ENCODE peak calls at places on chromosomes 5 and 9, in eight cellular contexts. Z is GM13976; E is CD8-positive, alpha-beta T cell; T is upper lobe of left lung; C is hepatocyte; H is osteocyte; P is GM10248; F is IMR-90. G is an unnamed sample.

GRCh38 chr9:99590879-99591278 is 230.8 kb upstream of the NR4A3 start:
- DNase-seq in Z (no peak), E (no peak), T (no peak), C (no peak), H (no peak), P (no peak), F (no peak), G (no peak)

GRCh38 chr9:15421532-15421931 is 1.1 kb upstream of the SNAPC3 start:
- DNase-seq in Z (no peak), E (no peak), T (no peak), C (no peak), H (no peak), P (no peak), F (no peak), G (no peak)

GRCh38 chr5:58816181-58816731 is 233.4 kb downstream of the RAB3C start:
- DNase-seq in Z (no peak), E (no peak), T (no peak), C (no peak), H (no peak), P (no peak), F (no peak), G (no peak)

GRCh38 chr5:1881273-1881586 is 1.5 kb downstream of the IRX4 start:
- DNase-seq in Z (no peak), E (no peak), T (no peak), C (peak), H (no peak), P (no peak), F (no peak), G (no peak)

GRCh38 chr9:98607787-98608186 is 100.9 kb downstream of the GABBR2 start:
- DNase-seq in Z (no peak), E (no peak), T (no peak), C (no peak), H (no peak), P (no peak), F (peak), G (no peak)

GRCh38 chr5:122870219-122870856 is 24.9 kb downstream of the SNX24 start:
- DNase-seq in Z (no peak), E (no peak), T (no peak), C (no peak), H (no peak), P (no peak), F (peak), G (no peak)

GRCh38 chr5:87746891-87747366 is 334.2 kb upstream of the CCNH start:
- DNase-seq in Z (no peak), E (no peak), T (no peak), C (no peak), H (no peak), P (no peak), F (no peak), G (no peak)

GRCh38 chr9:125829743-125830142 is 82.6 kb downstream of the PBX3 start:
- DNase-seq in Z (peak), E (peak), T (peak), C (no peak), H (no peak), P (peak), F (peak), G (peak)

GRCh38 chr5:68248896-68249295 is 33.3 kb downstream of the PIK3R1 start:
- DNase-seq in Z (no peak), E (no peak), T (no peak), C (no peak), H (no peak), P (no peak), F (no peak), G (no peak)

GRCh38 chr5:169160405-169160901 is 140.5 kb downstream of the SLIT3 start:
- DNase-seq in Z (no peak), E (no peak), T (no peak), C (no peak), H (no peak), P (no peak), F (no peak), G (no peak)
- TF ChIP-seq CTCF in Z (no peak), E (no peak), T (no peak), C (no peak), H (peak), P (no peak), F (no peak), G (no peak)

GRCh38 chr5:127419007-127419406 is 98.4 kb upstream of the PRRC1 start:
- DNase-seq in Z (no peak), E (no peak), T (no peak), C (no peak), H (no peak), P (no peak), F (no peak), G (no peak)

GRCh38 chr5:127419858-127420257 is 97.6 kb upstream of the PRRC1 start:
- DNase-seq in Z (no peak), E (no peak), T (no peak), C (no peak), H (no peak), P (no peak), F (no peak), G (no peak)

GRCh38 chr5:127417534-127417933 is 99.9 kb upstream of the PRRC1 start:
- DNase-seq in Z (no peak), E (no peak), T (no peak), C (no peak), H (no peak), P (no peak), F (no peak), G (no peak)

GRCh38 chr5:127418378-127418777 is 99.1 kb upstream of the PRRC1 start:
- DNase-seq in Z (no peak), E (no peak), T (no peak), C (no peak), H (no peak), P (no peak), F (no peak), G (no peak)

DNA sequence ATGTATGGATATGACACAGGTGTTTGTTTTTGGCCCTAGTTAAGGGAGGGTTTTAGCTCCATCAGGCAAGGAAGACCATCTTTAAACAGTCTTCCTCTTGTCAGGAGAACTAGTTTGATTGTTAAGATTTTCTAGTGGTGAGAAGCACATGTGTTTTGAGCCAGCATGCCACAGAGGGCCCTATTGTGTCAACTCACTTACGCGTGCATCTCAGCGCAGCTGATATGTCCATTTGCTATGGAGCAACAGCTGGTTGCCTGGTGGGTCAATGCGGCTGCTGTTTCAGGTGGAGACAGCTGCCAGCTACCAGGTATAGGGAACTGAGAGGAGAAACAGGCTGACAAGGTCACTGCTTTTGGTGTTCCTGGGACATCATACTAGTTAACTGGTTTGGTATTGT is 100.5 kb upstream of the PRRC1 start:
- DNase-seq in Z (no peak), E (no peak), T (no peak), C (no peak), H (no peak), P (no peak), F (no peak), G (no peak)
- TF ChIP-seq CTCF in Z (no peak), E (no peak), T (no peak), C (no peak), H (no peak), P (no peak), F (no peak), G (no peak)

GRCh38 chr9:6197330-6197729 is 18.3 kb upstream of the IL33 start:
- DNase-seq in Z (peak), E (no peak), T (no peak), C (peak), H (no peak), P (no peak), F (peak), G (no peak)
- TF ChIP-seq CTCF in Z (no peak), E (no peak), T (peak), C (peak), H (no peak), P (no peak), F (peak), G (no peak)

DNA sequence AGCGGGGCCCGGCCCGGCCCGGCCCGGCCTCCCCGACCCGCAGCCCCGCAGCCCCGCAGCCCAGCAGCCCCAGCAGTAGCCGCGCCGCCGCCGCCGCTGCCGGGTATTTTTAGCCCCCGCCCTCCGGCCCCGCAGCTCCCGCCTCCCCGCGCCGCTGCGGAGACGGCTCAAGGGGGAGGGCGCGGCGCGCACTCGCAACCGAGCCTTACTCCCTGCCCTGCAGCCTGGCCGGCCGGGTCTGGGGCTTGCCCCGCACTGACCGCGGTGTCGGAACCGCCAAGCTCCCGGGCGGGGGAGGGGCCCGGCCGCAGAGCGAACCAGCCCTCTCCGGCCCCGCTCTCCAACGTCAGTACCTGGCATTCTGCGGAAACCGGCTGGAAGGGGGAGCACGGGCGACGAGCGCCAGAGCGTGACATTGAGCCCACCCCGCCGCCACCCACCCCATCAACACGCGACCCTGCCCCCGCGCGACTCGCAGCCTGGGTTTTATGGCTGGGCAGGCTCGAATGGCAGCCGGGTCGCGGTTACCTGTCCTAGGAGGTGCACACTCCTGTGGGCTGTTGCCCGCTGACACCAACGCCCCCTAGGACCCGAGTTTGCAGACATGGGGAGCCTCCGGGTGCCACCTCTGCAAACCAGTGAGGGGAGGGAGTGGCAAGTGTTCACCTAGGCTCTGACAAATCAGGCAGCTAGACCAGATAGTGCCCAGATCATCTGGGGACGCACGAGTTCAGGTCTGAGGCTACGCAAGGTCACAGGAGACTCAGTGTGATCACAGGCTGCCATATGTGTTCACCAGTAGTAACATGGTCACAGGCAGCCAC is at the start of gene ACSL6:
- DNase-seq in Z (no peak), E (peak), T (peak), C (peak), H (peak), P (no peak), F (no peak), G (peak)
- TF ChIP-seq CTCF in Z (no peak), E (no peak), T (no peak), C (no peak), H (no peak), P (no peak), F (no peak), G (no peak)

DNA sequence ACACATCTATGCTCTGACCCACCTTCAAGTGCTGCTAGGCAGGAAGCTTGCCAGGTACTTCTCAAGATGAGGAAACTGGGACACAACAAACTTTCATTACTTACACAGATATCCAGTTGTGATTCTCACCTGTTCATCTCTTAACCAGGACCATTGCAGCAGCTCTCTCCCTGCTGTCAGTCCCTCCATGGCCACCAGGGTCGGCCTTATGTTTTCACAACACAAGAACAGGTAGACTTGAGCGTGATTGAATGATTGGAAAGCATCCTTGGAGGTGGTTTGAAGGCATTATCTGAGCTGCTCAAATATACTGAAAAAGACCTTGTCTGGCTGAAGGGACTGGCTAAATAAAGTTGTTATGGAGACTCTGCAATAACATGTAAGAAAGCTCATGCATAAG is 94.4 kb downstream of the MTREX start:
- DNase-seq in Z (no peak), E (no peak), T (no peak), C (no peak), H (no peak), P (no peak), F (no peak), G (no peak)
- TF ChIP-seq CTCF in Z (no peak), E (no peak), T (no peak), C (no peak), H (no peak), P (no peak), F (no peak), G (no peak)

GRCh38 chr9:130640681-130641080 is 23.7 kb upstream of the PRDM12 start:
- DNase-seq in Z (no peak), E (no peak), T (no peak), C (no peak), H (no peak), P (no peak), F (no peak), G (no peak)
- TF ChIP-seq CTCF in Z (no peak), E (no peak), T (no peak), C (no peak), H (no peak), P (no peak), F (no peak), G (no peak)

DNA sequence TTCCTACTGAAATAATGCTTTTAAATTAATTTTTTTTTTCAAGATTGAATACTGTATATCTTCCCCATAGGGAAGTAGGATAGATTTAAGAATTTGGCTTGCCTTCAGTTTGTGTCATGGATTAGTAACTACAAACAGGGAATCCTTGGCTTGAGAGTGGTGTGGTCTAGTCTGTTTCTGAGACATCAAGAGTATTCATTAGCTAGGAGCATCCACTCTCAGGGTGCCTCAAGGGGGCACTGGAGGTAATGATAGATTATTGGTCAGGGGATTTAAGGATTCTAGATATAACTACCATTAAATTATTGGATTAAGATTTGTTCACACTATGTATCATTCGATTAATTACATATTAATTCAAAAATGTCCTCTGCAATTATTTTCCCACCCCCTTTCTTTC is 91.8 kb upstream of the TXNDC8 start:
- DNase-seq in Z (no peak), E (no peak), T (no peak), C (no peak), H (no peak), P (no peak), F (peak), G (no peak)
- TF ChIP-seq CTCF in Z (no peak), E (no peak), T (no peak), C (no peak), H (no peak), P (no peak), F (no peak), G (no peak)

GRCh38 chr5:4698596-4698995 is 441.5 kb upstream of the ADAMTS16 start:
- DNase-seq in Z (no peak), E (no peak), T (no peak), C (no peak), H (no peak), P (no peak), F (no peak), G (no peak)

GRCh38 chr5:4700886-4701285 is 439.2 kb upstream of the ADAMTS16 start:
- DNase-seq in Z (no peak), E (no peak), T (no peak), C (no peak), H (no peak), P (no peak), F (no peak), G (no peak)

GRCh38 chr5:4699592-4699991 is 440.5 kb upstream of the ADAMTS16 start:
- DNase-seq in Z (no peak), E (no peak), T (peak), C (no peak), H (no peak), P (no peak), F (no peak), G (no peak)

DNA sequence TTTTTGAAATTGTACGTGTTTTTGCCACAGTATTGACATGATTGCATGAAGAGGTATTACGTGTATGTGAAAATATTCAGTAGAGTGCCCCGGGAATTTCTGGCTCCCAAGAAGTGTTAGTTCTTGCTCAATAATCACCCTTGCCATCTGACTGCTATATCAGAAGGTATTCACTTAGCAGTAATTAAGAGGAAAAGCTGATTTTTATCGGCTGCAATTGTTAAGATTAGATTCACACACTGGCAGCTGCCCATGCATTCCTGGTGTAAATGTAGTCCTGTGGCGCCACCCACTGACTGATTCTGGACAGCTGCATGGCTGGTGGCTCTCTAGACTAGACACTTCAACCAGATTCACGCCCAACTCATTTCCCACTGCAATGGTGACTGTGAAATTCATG is 440.0 kb upstream of the ADAMTS16 start:
- DNase-seq in Z (no peak), E (no peak), T (peak), C (peak), H (no peak), P (no peak), F (no peak), G (no peak)
- TF ChIP-seq CTCF in Z (no peak), E (no peak), T (peak), C (peak), H (peak), P (peak), F (no peak), G (no peak)

DNA sequence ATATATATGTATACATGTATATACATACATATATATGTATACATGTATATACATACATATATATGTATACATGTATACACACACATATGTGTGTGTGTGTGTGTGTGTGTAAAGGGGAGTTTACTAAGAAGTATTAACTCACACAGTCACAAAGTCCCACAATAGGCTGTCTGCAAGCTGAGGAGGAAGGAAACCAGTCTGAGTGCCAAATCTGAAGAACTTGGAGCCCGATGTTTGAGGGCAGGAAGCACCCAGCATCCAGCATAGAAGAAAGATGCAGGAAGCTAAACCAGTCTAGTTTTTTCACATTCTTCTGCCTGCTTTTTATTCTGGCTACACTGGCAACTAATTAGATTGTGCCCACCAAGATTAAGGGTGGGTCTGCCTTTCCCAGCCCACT is 591.5 kb downstream of the PRR16 start:
- DNase-seq in Z (no peak), E (no peak), T (no peak), C (no peak), H (no peak), P (no peak), F (no peak), G (no peak)
- TF ChIP-seq CTCF in Z (no peak), E (no peak), T (no peak), C (no peak), H (no peak), P (no peak), F (no peak), G (no peak)

DNA sequence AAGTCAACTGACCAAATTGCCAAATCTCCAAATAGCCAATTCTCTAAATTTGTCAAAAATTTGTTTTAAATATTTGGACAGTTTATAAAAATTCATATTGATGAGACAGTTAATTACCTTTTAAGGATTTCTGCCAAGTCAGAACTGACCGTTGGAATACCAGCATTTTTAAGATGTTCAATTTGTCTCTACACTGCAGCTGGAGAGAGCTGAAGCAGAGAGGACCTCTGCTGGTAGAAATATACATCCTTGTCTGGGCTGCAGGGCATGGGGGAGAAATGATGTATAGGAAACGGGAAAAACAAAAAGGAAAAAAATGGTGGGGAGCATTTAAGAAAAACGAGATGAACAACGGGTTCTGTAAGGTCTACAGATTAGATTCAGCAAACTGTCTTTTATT is 16.8 kb downstream of the NR6A1 start:
- DNase-seq in Z (no peak), E (no peak), T (no peak), C (no peak), H (no peak), P (no peak), F (peak), G (no peak)
- TF ChIP-seq CTCF in Z (peak), E (no peak), T (no peak), C (peak), H (peak), P (peak), F (peak), G (no peak)